ENCODE peak calls at places on chromosomes 11 and 22, in seven cellular contexts. One of them, this sample, is unnamed. For H3K4me1, the result is how much of the 10 kb centered on the place peaks cover.

GRCh38 chr22:32905400-32905799 is 103.9 kb downstream of the TIMP3 start:
- DNase-seq in thoracic aorta: no peak
- DNase-seq in fibroblast of lung: no peak
- DNase-seq in sigmoid colon: peak
- DNase-seq in left ventricle myocardium inferior: no peak
- DNase-seq in ascending aorta: no peak
- DNase-seq in Peyer's patch: no peak
- DNase-seq in this sample: no peak

GRCh38 chr11:123578778-123579481 is 75.5 kb downstream of the SCN3B start:
- DNase-seq in ascending aorta: no peak
- DNase-seq in thoracic aorta: no peak
- DNase-seq in left ventricle myocardium inferior: no peak
- DNase-seq in sigmoid colon: no peak
- DNase-seq in fibroblast of lung: no peak
- DNase-seq in Peyer's patch: no peak
- DNase-seq in this sample: no peak

GRCh38 chr11:112453601-112454577 is 193.2 kb upstream of the PLET1 start:
- DNase-seq in sigmoid colon: no peak
- DNase-seq in Peyer's patch: peak
- DNase-seq in ascending aorta: no peak
- DNase-seq in left ventricle myocardium inferior: no peak
- DNase-seq in fibroblast of lung: peak
- DNase-seq in thoracic aorta: no peak
- DNase-seq in this sample: peak

GRCh38 chr11:133038850-133039249 is 493.5 kb downstream of the OPCML start:
- DNase-seq in sigmoid colon: no peak
- DNase-seq in Peyer's patch: no peak
- DNase-seq in fibroblast of lung: no peak
- DNase-seq in left ventricle myocardium inferior: no peak
- DNase-seq in thoracic aorta: no peak
- DNase-seq in ascending aorta: no peak
- DNase-seq in this sample: no peak

GRCh38 chr11:62399172-62399867 is 19.5 kb upstream of the SCGB1A1 start:
- DNase-seq in ascending aorta: no peak
- DNase-seq in Peyer's patch: no peak
- DNase-seq in left ventricle myocardium inferior: no peak
- DNase-seq in thoracic aorta: no peak
- DNase-seq in fibroblast of lung: peak
- DNase-seq in sigmoid colon: no peak
- DNase-seq in this sample: no peak

GRCh38 chr11:73012121-73012863 is 129.8 kb downstream of the FCHSD2 start:
- DNase-seq in thoracic aorta: no peak
- DNase-seq in Peyer's patch: no peak
- DNase-seq in fibroblast of lung: peak
- DNase-seq in sigmoid colon: no peak
- DNase-seq in ascending aorta: no peak
- DNase-seq in left ventricle myocardium inferior: no peak
- DNase-seq in this sample: no peak

GRCh38 chr11:106304274-106304673 is 226.8 kb downstream of the AASDHPPT start:
- DNase-seq in sigmoid colon: no peak
- DNase-seq in thoracic aorta: no peak
- DNase-seq in left ventricle myocardium inferior: no peak
- DNase-seq in fibroblast of lung: peak
- DNase-seq in ascending aorta: no peak
- DNase-seq in Peyer's patch: no peak
- DNase-seq in this sample: no peak

GRCh38 chr22:17994424-17995108 is 29.8 kb downstream of the MICAL3 start:
- DNase-seq in left ventricle myocardium inferior: no peak
- DNase-seq in sigmoid colon: peak
- DNase-seq in ascending aorta: no peak
- DNase-seq in thoracic aorta: no peak
- DNase-seq in fibroblast of lung: no peak
- DNase-seq in Peyer's patch: peak
- DNase-seq in this sample: no peak

GRCh38 chr22:21707677-21708076 is 27.9 kb downstream of the YPEL1 start:
- DNase-seq in Peyer's patch: no peak
- DNase-seq in ascending aorta: no peak
- DNase-seq in thoracic aorta: no peak
- DNase-seq in fibroblast of lung: peak
- DNase-seq in left ventricle myocardium inferior: no peak
- DNase-seq in sigmoid colon: no peak
- DNase-seq in this sample: no peak

GRCh38 chr11:10824888-10825287 is 16.2 kb upstream of the EIF4G2 start:
- DNase-seq in ascending aorta: no peak
- DNase-seq in sigmoid colon: no peak
- DNase-seq in left ventricle myocardium inferior: no peak
- DNase-seq in Peyer's patch: no peak
- DNase-seq in thoracic aorta: no peak
- DNase-seq in fibroblast of lung: no peak
- DNase-seq in this sample: no peak

GRCh38 chr11:19931141-19931767 is 218.6 kb downstream of the NAV2 start:
- DNase-seq in left ventricle myocardium inferior: no peak
- DNase-seq in Peyer's patch: no peak
- DNase-seq in ascending aorta: no peak
- DNase-seq in sigmoid colon: peak
- DNase-seq in fibroblast of lung: peak
- DNase-seq in thoracic aorta: no peak
- DNase-seq in this sample: no peak

GRCh38 chr22:45212306-45212709 is 28.4 kb downstream of the KIAA0930 start:
- DNase-seq in thoracic aorta: peak
- DNase-seq in sigmoid colon: peak
- DNase-seq in fibroblast of lung: peak
- DNase-seq in ascending aorta: peak
- DNase-seq in left ventricle myocardium inferior: peak
- DNase-seq in Peyer's patch: peak
- DNase-seq in this sample: no peak

GRCh38 chr11:94545641-94546470 is 2.1 kb downstream of the FUT4 start:
- DNase-seq in fibroblast of lung: no peak
- DNase-seq in left ventricle myocardium inferior: peak
- DNase-seq in Peyer's patch: no peak
- DNase-seq in thoracic aorta: no peak
- DNase-seq in ascending aorta: no peak
- DNase-seq in sigmoid colon: no peak
- DNase-seq in this sample: no peak

GRCh38 chr22:29580200-29580810 is 608 bp downstream of the NIPSNAP1 start:
- DNase-seq in thoracic aorta: no peak
- DNase-seq in Peyer's patch: no peak
- DNase-seq in left ventricle myocardium inferior: no peak
- DNase-seq in sigmoid colon: no peak
- DNase-seq in ascending aorta: no peak
- DNase-seq in fibroblast of lung: no peak
- DNase-seq in this sample: no peak
- H3K27ac ChIP-seq in thoracic aorta: peak
- H3K27ac ChIP-seq in Peyer's patch: peak
- H3K27ac ChIP-seq in left ventricle myocardium inferior: peak
- H3K27ac ChIP-seq in sigmoid colon: peak
- H3K27ac ChIP-seq in ascending aorta: peak
- H3K27ac ChIP-seq in fibroblast of lung: no peak
- H3K27ac ChIP-seq in this sample: peak

GRCh38 chr22:31097941-31098632 is 9.3 kb downstream of the SELENOM start:
- DNase-seq in fibroblast of lung: no peak
- DNase-seq in sigmoid colon: no peak
- DNase-seq in Peyer's patch: no peak
- DNase-seq in thoracic aorta: no peak
- DNase-seq in left ventricle myocardium inferior: no peak
- DNase-seq in ascending aorta: no peak
- DNase-seq in this sample: no peak
- H3K4me1 ChIP-seq in fibroblast of lung: under half
- H3K4me1 ChIP-seq in sigmoid colon: half or more
- H3K4me1 ChIP-seq in Peyer's patch: under half
- H3K4me1 ChIP-seq in thoracic aorta: half or more
- H3K4me1 ChIP-seq in left ventricle myocardium inferior: half or more
- H3K4me1 ChIP-seq in ascending aorta: half or more
- H3K4me1 ChIP-seq in this sample: under half

DNA sequence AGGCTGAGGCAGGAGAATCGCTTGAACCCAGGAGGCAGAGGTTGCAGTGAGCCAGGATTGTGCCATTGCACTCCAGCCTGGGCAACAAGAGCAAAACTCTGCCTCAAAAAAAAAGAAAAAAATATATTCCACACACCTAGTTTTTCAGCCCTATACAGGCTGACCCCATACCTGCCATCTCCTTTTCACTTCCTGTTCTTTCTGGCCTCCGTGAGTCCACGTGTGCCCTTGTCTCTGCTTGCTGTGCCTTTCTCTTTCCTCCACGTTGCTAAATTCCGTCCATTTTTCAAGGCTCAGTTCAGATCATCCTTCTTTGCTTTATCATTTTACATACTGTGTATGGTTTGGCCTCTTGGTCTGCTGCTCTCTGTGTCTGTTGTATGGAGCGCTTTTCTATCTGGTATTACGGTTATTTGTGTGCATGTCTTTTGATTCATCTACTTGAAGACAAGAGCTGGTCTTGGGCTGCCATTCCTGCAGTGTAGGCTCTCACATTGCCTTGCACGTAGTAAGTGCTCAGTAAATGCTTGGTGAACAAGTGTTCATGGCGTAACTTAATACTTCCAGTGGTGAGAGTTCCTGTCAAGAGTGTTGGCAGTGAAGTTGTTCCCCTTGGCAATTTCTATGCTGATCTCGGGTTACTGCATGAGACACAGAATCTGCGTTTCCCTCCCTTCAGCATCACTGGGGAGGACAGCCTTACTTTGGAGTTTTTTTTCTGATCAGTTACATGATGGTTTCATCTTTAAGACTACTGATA is 57.5 kb downstream of the PTPRJ start:
- DNase-seq in ascending aorta: no peak
- DNase-seq in left ventricle myocardium inferior: no peak
- DNase-seq in sigmoid colon: no peak
- DNase-seq in Peyer's patch: no peak
- DNase-seq in thoracic aorta: no peak
- DNase-seq in fibroblast of lung: peak
- DNase-seq in this sample: no peak
- H3K27ac ChIP-seq in ascending aorta: no peak
- H3K27ac ChIP-seq in left ventricle myocardium inferior: no peak
- H3K27ac ChIP-seq in sigmoid colon: no peak
- H3K27ac ChIP-seq in Peyer's patch: no peak
- H3K27ac ChIP-seq in thoracic aorta: no peak
- H3K27ac ChIP-seq in fibroblast of lung: no peak
- H3K27ac ChIP-seq in this sample: no peak

DNA sequence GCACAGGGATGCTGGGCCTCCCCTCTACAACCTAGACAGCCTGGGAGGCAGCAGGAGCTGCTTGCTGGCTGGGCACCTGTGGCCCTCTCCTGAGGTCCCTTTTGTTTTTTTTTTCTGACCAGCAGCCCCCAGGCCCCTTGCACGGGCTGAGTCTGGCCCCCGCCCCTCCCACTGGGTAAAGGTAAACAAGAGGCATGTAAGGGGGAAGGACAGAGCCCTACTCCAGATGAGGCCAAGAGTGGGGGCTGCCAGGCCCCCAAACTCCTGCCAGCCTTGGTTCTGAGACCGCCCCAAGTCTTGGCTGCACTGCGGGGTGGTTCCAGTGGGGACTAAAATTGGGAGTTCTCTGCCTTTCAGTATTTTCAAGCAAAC is 9.2 kb downstream of the PLXNB2 start:
- DNase-seq in left ventricle myocardium inferior: no peak
- DNase-seq in fibroblast of lung: no peak
- DNase-seq in ascending aorta: no peak
- DNase-seq in Peyer's patch: no peak
- DNase-seq in sigmoid colon: no peak
- DNase-seq in thoracic aorta: no peak
- DNase-seq in this sample: no peak
- H3K4me1 ChIP-seq in left ventricle myocardium inferior: half or more
- H3K4me1 ChIP-seq in fibroblast of lung: under half
- H3K4me1 ChIP-seq in ascending aorta: half or more
- H3K4me1 ChIP-seq in Peyer's patch: half or more
- H3K4me1 ChIP-seq in sigmoid colon: half or more
- H3K4me1 ChIP-seq in thoracic aorta: half or more
- H3K4me1 ChIP-seq in this sample: under half